ENCODE peak calls at places on chromosomes 4 and X, in four cellular contexts. J, B, Z and X are unnamed samples. For H3K4me1, the result is how much of the 10 kb centered on the place peaks cover.

GRCh38 chrX:3262906-3263305 is 83.5 kb downstream of the MXRA5 start:
- DNase-seq in B (no peak), Z (no peak), J (no peak), X (no peak)

GRCh38 chrX:150935466-150935865 is 37.0 kb upstream of the CD99L2 start:
- DNase-seq in B (no peak), Z (no peak), J (no peak), X (no peak)

GRCh38 chr4:152698012-152698499 is 18.3 kb upstream of the TMEM154 start:
- DNase-seq in Z (no peak), J (no peak), B (no peak), X (no peak)

GRCh38 chr4:96305030-96305429 is 465.1 kb downstream of the PDHA2 start:
- DNase-seq in Z (no peak), J (no peak), B (no peak), X (no peak)

GRCh38 chrX:150205011-150205410 is 158.1 kb upstream of the MAMLD1 start:
- DNase-seq in Z (no peak), J (no peak), B (no peak), X (no peak)

GRCh38 chrX:40152706-40153334 is 55.1 kb upstream of the BCOR start:
- DNase-seq in Z (no peak), J (no peak), B (peak), X (no peak)

GRCh38 chrX:143633530-143634372 is 2.1 kb downstream of the SLITRK4 start:
- DNase-seq in Z (no peak), B (no peak), J (no peak), X (no peak)

GRCh38 chrX:70554081-70554480 is 109.4 kb downstream of the DLG3 start:
- DNase-seq in J (no peak), B (no peak), Z (no peak), X (no peak)

GRCh38 chr4:7208509-7209451 is 16.4 kb downstream of the SORCS2 start:
- DNase-seq in J (no peak), B (no peak), Z (no peak), X (no peak)

GRCh38 chr4:7206385-7206784 is 14.0 kb downstream of the SORCS2 start:
- DNase-seq in J (no peak), B (no peak), Z (peak), X (no peak)

GRCh38 chr4:7204656-7205387 is 12.5 kb downstream of the SORCS2 start:
- DNase-seq in J (no peak), Z (no peak), B (no peak), X (no peak)

GRCh38 chr4:7207791-7208231 is 15.5 kb downstream of the SORCS2 start:
- DNase-seq in J (no peak), B (no peak), Z (no peak), X (no peak)

GRCh38 chr4:7206856-7207567 is 14.7 kb downstream of the SORCS2 start:
- DNase-seq in J (no peak), Z (peak), B (peak), X (no peak)
- H3K4me1 ChIP-seq in J (under half), Z (under half), B (under half), X (under half)

DNA sequence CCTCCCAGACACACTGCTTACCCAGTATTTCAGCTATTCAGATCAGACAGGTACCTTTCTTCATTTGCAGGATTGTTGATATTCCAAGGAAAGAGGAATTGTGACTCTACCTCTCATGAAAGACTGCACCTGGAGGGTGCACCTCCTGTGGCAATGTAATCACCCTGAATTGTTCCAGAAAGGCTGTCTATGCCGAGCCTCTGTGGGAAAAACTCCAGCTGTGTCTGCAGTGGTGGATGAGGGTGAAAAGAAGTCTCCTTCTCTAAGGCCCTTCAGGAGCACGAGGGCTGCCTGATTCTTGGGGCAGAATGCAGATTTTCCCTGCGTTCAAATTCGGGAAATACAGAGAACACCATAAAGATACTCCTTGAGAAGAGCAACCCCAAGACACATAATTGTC is 108.2 kb upstream of the ADAMTS3 start:
- DNase-seq in B (peak), Z (no peak), J (no peak), X (no peak)
- H3K27ac ChIP-seq in B (no peak), Z (no peak), J (no peak), X (no peak)

DNA sequence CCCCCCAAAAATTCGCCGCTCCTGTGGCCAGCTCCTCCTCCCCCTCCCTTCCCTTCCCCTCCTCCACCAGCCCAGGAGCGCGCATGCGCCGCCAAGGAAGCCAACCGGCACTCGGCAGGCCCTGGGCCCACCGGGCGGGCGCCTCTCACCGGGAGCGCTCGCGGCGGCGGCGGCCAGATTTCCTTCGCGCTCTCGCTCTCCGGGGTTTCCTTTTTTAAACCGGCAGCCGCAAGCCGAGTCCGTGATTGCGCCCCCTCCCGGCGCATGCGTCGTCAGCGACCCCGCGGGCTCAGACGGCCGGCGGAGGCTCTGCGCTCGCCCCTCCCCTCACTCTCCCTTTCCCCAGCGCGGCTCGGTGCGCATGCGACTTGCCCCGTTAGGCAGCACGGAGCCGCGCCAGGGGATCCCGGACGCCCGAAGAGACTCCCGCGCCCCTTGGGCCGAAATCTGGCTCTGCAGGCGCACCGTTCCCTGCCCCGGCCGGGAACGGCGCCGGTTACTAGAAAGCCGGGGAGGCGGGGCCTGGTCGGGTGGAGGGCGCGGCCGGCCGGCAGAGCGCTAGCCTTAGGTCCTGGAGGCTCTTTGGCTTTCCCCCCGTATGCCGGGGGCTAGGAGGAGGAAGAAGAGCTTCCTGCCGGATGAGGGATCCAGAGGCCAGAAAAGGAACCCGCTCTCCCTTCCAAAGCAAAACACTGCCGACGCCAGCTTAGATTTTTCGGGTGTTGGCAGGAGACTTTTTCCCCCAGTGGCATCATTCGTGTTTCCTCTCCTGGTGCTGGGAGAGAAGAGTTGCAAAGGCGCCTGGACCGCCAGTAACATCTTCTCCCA is at the start of gene CLOCK:
- DNase-seq in Z (peak), B (peak), J (peak), X (peak)
- H3K4me3 ChIP-seq in Z (peak), B (peak), J (peak), X (peak)

GRCh38 chr4:94484818-94485217 is 33.1 kb downstream of the PDLIM5 start:
- DNase-seq in J (no peak), B (no peak), Z (no peak), X (no peak)
- H3K4me1 ChIP-seq in J (under half), B (under half), Z (under half), X (under half)

GRCh38 chr4:81746071-81746470 is 274.4 kb upstream of the RASGEF1B start:
- DNase-seq in J (no peak), Z (no peak), B (no peak), X (no peak)
- H3K27ac ChIP-seq in J (no peak), Z (no peak), B (no peak), X (no peak)

GRCh38 chrX:16807548-16807947 is 21.3 kb downstream of the TXLNG start:
- DNase-seq in Z (no peak), J (no peak), B (no peak), X (no peak)

GRCh38 chrX:16804923-16805464 is 18.7 kb downstream of the TXLNG start:
- DNase-seq in B (no peak), J (no peak), Z (no peak), X (no peak)

GRCh38 chrX:16807976-16808542 is 21.8 kb downstream of the TXLNG start:
- DNase-seq in B (no peak), Z (no peak), J (no peak), X (no peak)
- H3K4me3 ChIP-seq in B (peak), Z (peak), J (no peak), X (no peak)

GRCh38 chr4:137370699-137371098 is 161.6 kb downstream of the PCDH18 start:
- DNase-seq in J (no peak), Z (no peak), B (no peak), X (no peak)
- H3K4me1 ChIP-seq in J (under half), Z (under half), B (under half), X (under half)

GRCh38 chrX:72057844-72058243 is 73.9 kb downstream of the RTL5 start:
- DNase-seq in J (no peak), B (no peak), Z (no peak), X (no peak)

GRCh38 chrX:72052415-72053090 is 79.2 kb downstream of the RTL5 start:
- DNase-seq in Z (no peak), B (no peak), J (no peak), X (no peak)

GRCh38 chrX:72057331-72057730 is 74.4 kb downstream of the RTL5 start:
- DNase-seq in Z (no peak), J (no peak), B (no peak), X (no peak)

GRCh38 chrX:72053508-72053907 is 78.2 kb downstream of the RTL5 start:
- DNase-seq in Z (no peak), B (no peak), J (no peak), X (no peak)

GRCh38 chrX:72054776-72055495 is 76.8 kb downstream of the RTL5 start:
- DNase-seq in J (no peak), B (no peak), Z (no peak), X (no peak)
- H3K27ac ChIP-seq in J (no peak), B (no peak), Z (no peak), X (no peak)

DNA sequence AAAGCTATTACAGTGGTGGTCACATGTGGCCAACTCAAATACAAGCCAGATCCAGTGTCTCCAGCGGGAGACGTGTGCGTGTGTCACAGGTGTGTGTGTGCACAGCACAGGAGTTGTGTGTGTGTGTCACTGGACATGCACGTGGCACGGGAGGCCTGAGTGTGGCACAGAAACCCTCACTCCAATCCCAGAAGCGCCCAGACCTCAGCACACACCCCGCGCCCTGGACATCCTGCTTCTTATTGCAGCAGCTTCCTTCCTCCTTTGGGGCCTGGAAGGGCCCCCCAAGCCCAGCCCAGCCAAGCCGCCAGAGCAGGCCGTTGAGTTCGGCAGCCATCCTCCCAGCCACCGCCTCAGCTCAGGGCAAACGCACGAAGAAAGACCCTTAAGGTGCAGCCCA is 37.9 kb downstream of the ACOX3 start:
- DNase-seq in B (no peak), Z (no peak), J (no peak), X (no peak)
- H3K4me3 ChIP-seq in B (no peak), Z (no peak), J (no peak), X (no peak)